ENCODE peak calls at places on chromosomes 13 and 19, in six cellular contexts. One of them, this sample, is unnamed.

GRCh38 chr19:54470991-54471782 is 1.9 kb downstream of the CDC42EP5 start:
- DNase-seq in activated CD4-positive, CD25-positive, alpha-beta regulatory T cell: no peak
- DNase-seq in pancreas: no peak
- DNase-seq in AG10803: no peak
- DNase-seq in LHCN-M2: no peak
- DNase-seq in stimulated activated CD8-positive, alpha-beta memory T cell treated with anti-CD3 and anti-CD28 coated beads, Interleukin-2, amount 100 ng/mL, for 48 hours: no peak
- DNase-seq in this sample: peak

GRCh38 chr19:16436780-16437179 is 35.0 kb downstream of the EPS15L1 start:
- DNase-seq in activated CD4-positive, CD25-positive, alpha-beta regulatory T cell: no peak
- DNase-seq in pancreas: no peak
- DNase-seq in AG10803: no peak
- DNase-seq in LHCN-M2: peak
- DNase-seq in stimulated activated CD8-positive, alpha-beta memory T cell treated with anti-CD3 and anti-CD28 coated beads, Interleukin-2, amount 100 ng/mL, for 48 hours: no peak
- DNase-seq in this sample: no peak

GRCh38 chr19:34436716-34437115 is 8.5 kb downstream of the UBA2 start:
- DNase-seq in activated CD4-positive, CD25-positive, alpha-beta regulatory T cell: no peak
- DNase-seq in pancreas: no peak
- DNase-seq in AG10803: no peak
- DNase-seq in LHCN-M2: no peak
- DNase-seq in stimulated activated CD8-positive, alpha-beta memory T cell treated with anti-CD3 and anti-CD28 coated beads, Interleukin-2, amount 100 ng/mL, for 48 hours: no peak
- DNase-seq in this sample: no peak

GRCh38 chr19:28889941-28890645 is 322.9 kb downstream of the UQCRFS1 start:
- DNase-seq in activated CD4-positive, CD25-positive, alpha-beta regulatory T cell: no peak
- DNase-seq in pancreas: no peak
- DNase-seq in AG10803: no peak
- DNase-seq in LHCN-M2: no peak
- DNase-seq in stimulated activated CD8-positive, alpha-beta memory T cell treated with anti-CD3 and anti-CD28 coated beads, Interleukin-2, amount 100 ng/mL, for 48 hours: no peak
- DNase-seq in this sample: no peak

GRCh38 chr13:40777166-40777956 is 6.4 kb upstream of the MRPS31 start:
- DNase-seq in activated CD4-positive, CD25-positive, alpha-beta regulatory T cell: no peak
- DNase-seq in pancreas: peak
- DNase-seq in AG10803: peak
- DNase-seq in LHCN-M2: peak
- DNase-seq in stimulated activated CD8-positive, alpha-beta memory T cell treated with anti-CD3 and anti-CD28 coated beads, Interleukin-2, amount 100 ng/mL, for 48 hours: no peak
- DNase-seq in this sample: no peak

GRCh38 chr19:6233051-6233826 is 46.5 kb downstream of the MLLT1 start:
- DNase-seq in activated CD4-positive, CD25-positive, alpha-beta regulatory T cell: no peak
- DNase-seq in pancreas: peak
- DNase-seq in AG10803: peak
- DNase-seq in LHCN-M2: peak
- DNase-seq in stimulated activated CD8-positive, alpha-beta memory T cell treated with anti-CD3 and anti-CD28 coated beads, Interleukin-2, amount 100 ng/mL, for 48 hours: no peak
- DNase-seq in this sample: peak

GRCh38 chr13:77213644-77214043 is 113.2 kb downstream of the MYCBP2 start:
- DNase-seq in activated CD4-positive, CD25-positive, alpha-beta regulatory T cell: no peak
- DNase-seq in pancreas: no peak
- DNase-seq in AG10803: no peak
- DNase-seq in LHCN-M2: no peak
- DNase-seq in stimulated activated CD8-positive, alpha-beta memory T cell treated with anti-CD3 and anti-CD28 coated beads, Interleukin-2, amount 100 ng/mL, for 48 hours: no peak
- DNase-seq in this sample: no peak

GRCh38 chr13:73578251-73578875 is 519.6 kb downstream of the KLF5 start:
- DNase-seq in activated CD4-positive, CD25-positive, alpha-beta regulatory T cell: no peak
- DNase-seq in pancreas: no peak
- DNase-seq in AG10803: no peak
- DNase-seq in LHCN-M2: no peak
- DNase-seq in stimulated activated CD8-positive, alpha-beta memory T cell treated with anti-CD3 and anti-CD28 coated beads, Interleukin-2, amount 100 ng/mL, for 48 hours: no peak
- DNase-seq in this sample: no peak

GRCh38 chr13:20128459-20128927 is 32.4 kb downstream of the GJA3 start:
- DNase-seq in activated CD4-positive, CD25-positive, alpha-beta regulatory T cell: no peak
- DNase-seq in pancreas: peak
- DNase-seq in AG10803: no peak
- DNase-seq in LHCN-M2: no peak
- DNase-seq in stimulated activated CD8-positive, alpha-beta memory T cell treated with anti-CD3 and anti-CD28 coated beads, Interleukin-2, amount 100 ng/mL, for 48 hours: no peak
- DNase-seq in this sample: peak